ENCODE peak calls at places on chromosomes 1 and 21, in seven cellular contexts. B, A, S, X, P, L and K are unnamed samples.

GRCh38 chr1:34856697-34857096 is 2.9 kb downstream of the SMIM12 start:
- DNase-seq in B (no peak), L (no peak), P (no peak), S (no peak), A (no peak), X (no peak), K (no peak)

GRCh38 chr1:208631057-208631456 is 386.9 kb upstream of the PLXNA2 start:
- DNase-seq in S (no peak), B (no peak), L (no peak), P (no peak), A (no peak), X (no peak), K (no peak)

GRCh38 chr1:45040297-45040696 is 28.2 kb downstream of the UROD start:
- DNase-seq in A (no peak), X (no peak), P (no peak), L (no peak), B (no peak), S (no peak), K (no peak)

GRCh38 chr1:47656719-47657685 is 219.2 kb downstream of the FOXD2 start:
- DNase-seq in L (no peak), X (no peak), S (no peak), B (no peak), A (no peak), P (no peak), K (no peak)

GRCh38 chr1:208349679-208350330 is 105.6 kb upstream of the PLXNA2 start:
- DNase-seq in X (no peak), A (no peak), S (no peak), B (peak), L (no peak), P (no peak), K (no peak)

GRCh38 chr1:10546896-10547295 is 72.1 kb downstream of the PEX14 start:
- DNase-seq in L (no peak), B (no peak), P (peak), X (no peak), S (no peak), A (no peak), K (no peak)

GRCh38 chr1:179229214-179230140 is at the start of gene ABL2:
- DNase-seq in S (peak), B (peak), L (no peak), X (peak), A (peak), P (peak), K (peak)

GRCh38 chr1:100383743-100384405 is 31.6 kb downstream of the CDC14A start:
- DNase-seq in X (no peak), B (no peak), A (no peak), S (no peak), P (no peak), L (no peak), K (no peak)

GRCh38 chr1:28663871-28664470 is 4.6 kb upstream of the GMEB1 start:
- DNase-seq in L (no peak), X (no peak), S (no peak), P (no peak), A (no peak), B (no peak), K (no peak)

GRCh38 chr1:238581332-238581731 is 690.6 kb upstream of the ZP4 start:
- DNase-seq in P (no peak), B (no peak), S (no peak), A (no peak), L (no peak), X (no peak), K (no peak)

GRCh38 chr1:7060826-7061225 is 275.6 kb downstream of the CAMTA1 start:
- DNase-seq in L (no peak), S (no peak), A (no peak), B (no peak), P (no peak), X (no peak), K (no peak)

GRCh38 chr1:220274122-220274855 is 2.0 kb upstream of the RAB3GAP2 start:
- DNase-seq in B (peak), S (no peak), A (no peak), P (no peak), X (no peak), L (no peak), K (no peak)

GRCh38 chr1:198677027-198677426 is 38.2 kb downstream of the PTPRC start:
- DNase-seq in B (no peak), A (no peak), X (no peak), S (no peak), L (no peak), P (no peak), K (no peak)

GRCh38 chr1:179816196-179816960 is 61.2 kb downstream of the TOR1AIP2 start:
- DNase-seq in S (no peak), P (no peak), X (no peak), L (no peak), B (no peak), A (no peak), K (peak)

GRCh38 chr1:15399710-15400109 is 10.0 kb upstream of the EFHD2 start:
- DNase-seq in B (no peak), S (no peak), P (no peak), L (no peak), X (no peak), A (no peak), K (no peak)

GRCh38 chr21:45590246-45590725 is 48.0 kb upstream of the SLC19A1 start:
- DNase-seq in B (peak), P (peak), A (peak), S (no peak), X (no peak), L (no peak), K (peak)

GRCh38 chr1:22140681-22141080 is 2.2 kb downstream of the WNT4 start:
- DNase-seq in P (no peak), A (no peak), X (no peak), B (no peak), S (no peak), L (no peak), K (no peak)

GRCh38 chr21:42432695-42433094 is 29.0 kb downstream of the UBASH3A start:
- DNase-seq in A (no peak), L (no peak), S (no peak), B (no peak), P (no peak), X (no peak), K (no peak)

GRCh38 chr1:236795757-236796719 is 946 bp downstream of the MTR start:
- DNase-seq in P (no peak), A (no peak), S (peak), B (no peak), L (peak), X (peak), K (peak)

GRCh38 chr1:243549108-243549507 is 293.3 kb downstream of the SDCCAG8 start:
- DNase-seq in A (no peak), P (no peak), X (no peak), S (no peak), L (no peak), B (no peak), K (no peak)

GRCh38 chr1:175075572-175076568 is 8.2 kb downstream of the TNN start:
- DNase-seq in B (no peak), L (no peak), A (no peak), X (no peak), P (no peak), S (no peak), K (no peak)

GRCh38 chr1:9004731-9005708 is 21.2 kb downstream of the SLC2A7 start:
- DNase-seq in X (peak), A (peak), B (peak), S (peak), L (no peak), P (peak), K (peak)

GRCh38 chr1:30688920-30689794 is 34.2 kb downstream of the MATN1 start:
- DNase-seq in S (no peak), A (no peak), X (no peak), P (no peak), B (no peak), L (no peak), K (peak)

GRCh38 chr1:167492509-167492910 is 25.8 kb downstream of the CD247 start:
- DNase-seq in X (no peak), L (peak), S (no peak), P (no peak), A (no peak), B (no peak), K (no peak)

GRCh38 chr1:192587386-192588276 is 12.1 kb downstream of the RGS1 start:
- DNase-seq in L (no peak), X (no peak), A (no peak), B (no peak), P (no peak), S (no peak), K (no peak)

GRCh38 chr1:162196387-162196786 is 126.9 kb downstream of the NOS1AP start:
- DNase-seq in P (no peak), S (no peak), L (no peak), A (no peak), B (no peak), X (peak), K (no peak)

GRCh38 chr1:154599658-154600057 is 8.3 kb downstream of the ADAR start:
- DNase-seq in S (no peak), L (no peak), B (no peak), P (no peak), X (no peak), A (no peak), K (no peak)

GRCh38 chr1:233998926-233999325 is 94.5 kb downstream of the SLC35F3 start:
- DNase-seq in P (no peak), S (no peak), B (no peak), L (no peak), X (no peak), A (no peak), K (no peak)

GRCh38 chr1:244074559-244075171 is 23.6 kb downstream of the ZBTB18 start:
- DNase-seq in X (no peak), L (no peak), B (no peak), S (no peak), P (peak), A (no peak), K (no peak)

GRCh38 chr1:217407426-217407825 is 223.5 kb downstream of the GPATCH2 start:
- DNase-seq in S (no peak), A (no peak), B (no peak), X (no peak), P (no peak), L (no peak), K (peak)

GRCh38 chr1:204735042-204735441 is 49.5 kb upstream of the LRRN2 start:
- DNase-seq in S (no peak), A (no peak), X (no peak), P (peak), L (no peak), B (no peak), K (no peak)

GRCh38 chr1:204513117-204513716 is 3.0 kb upstream of the MDM4 start:
- DNase-seq in L (peak), X (no peak), B (no peak), P (no peak), S (no peak), A (no peak), K (no peak)

DNA sequence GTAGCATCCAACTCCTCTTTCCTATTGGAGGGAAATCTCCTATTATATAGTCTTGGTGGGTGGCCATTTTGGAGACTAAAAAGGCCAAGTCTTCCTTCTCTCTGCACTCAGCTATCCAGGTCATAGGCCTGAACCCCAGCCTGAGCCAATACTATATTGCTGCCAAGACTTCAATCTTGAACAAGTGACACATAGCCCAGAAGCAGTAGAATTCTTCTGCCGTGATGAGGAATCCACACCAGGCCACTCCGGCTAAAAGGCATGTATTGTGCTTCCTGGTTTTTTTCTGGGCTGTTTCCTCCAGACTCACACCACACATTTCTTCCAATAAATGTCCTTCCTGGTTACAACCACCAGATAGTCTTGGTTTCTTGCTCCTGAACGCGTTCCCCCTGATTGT is 43.0 kb downstream of the ATF3 start:
- DNase-seq in L (no peak), A (no peak), B (no peak), S (no peak), P (peak), X (no peak), K (no peak)
- TF ChIP-seq YY1 in L (no peak), A (no peak), B (no peak), S (no peak), P (no peak), X (no peak), K (no peak)

DNA sequence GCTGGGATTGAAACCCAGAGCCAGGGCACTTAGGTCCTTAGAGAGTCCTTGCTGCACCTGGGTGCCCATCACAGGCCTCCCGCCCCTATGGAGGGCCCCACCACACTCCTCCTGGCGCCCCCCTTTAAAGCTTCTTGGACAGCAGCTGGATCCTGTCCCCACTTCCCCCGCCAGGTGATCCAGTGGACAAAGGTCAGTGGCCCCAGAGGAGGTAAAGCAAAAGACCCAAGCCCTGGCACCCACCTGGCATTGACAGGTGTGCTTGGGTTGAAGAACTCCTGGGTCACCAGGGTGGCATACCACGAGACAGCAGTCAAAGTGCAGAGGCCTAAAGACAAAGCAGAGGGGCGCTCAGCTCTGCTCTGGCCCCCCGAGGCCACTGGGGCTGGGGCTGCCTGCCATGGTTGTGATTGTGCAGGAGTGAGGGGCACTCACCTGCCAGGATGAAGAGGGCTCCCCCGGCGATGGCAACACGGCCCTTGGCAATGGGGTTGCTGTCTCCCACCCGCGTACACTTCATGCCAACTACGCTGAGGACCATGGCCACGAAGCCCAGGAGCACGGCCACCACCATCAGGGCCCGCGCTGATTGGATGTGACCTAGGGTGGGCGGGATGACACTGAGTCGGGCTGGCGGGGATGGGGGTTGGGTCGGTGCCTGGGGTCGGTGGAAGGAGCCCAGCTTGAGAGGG is 1.9 kb downstream of the CLDN19 start:
- DNase-seq in B (no peak), X (no peak), L (no peak), S (no peak), P (no peak), A (no peak), K (no peak)
- TF ChIP-seq YY1 in B (no peak), X (no peak), L (no peak), S (no peak), P (no peak), A (no peak), K (no peak)

GRCh38 chr1:114206392-114206791 is 52.7 kb upstream of the SYT6 start:
- DNase-seq in P (no peak), A (peak), S (no peak), X (no peak), L (no peak), B (no peak), K (no peak)

GRCh38 chr1:114207635-114208034 is 54.0 kb upstream of the SYT6 start:
- DNase-seq in X (no peak), L (no peak), B (no peak), S (no peak), A (no peak), P (no peak), K (no peak)

GRCh38 chr1:114208659-114209215 is 55.1 kb upstream of the SYT6 start:
- DNase-seq in A (no peak), S (no peak), L (no peak), X (no peak), P (no peak), B (no peak), K (peak)

GRCh38 chr1:114209971-114210370 is 56.3 kb upstream of the SYT6 start:
- DNase-seq in P (no peak), X (no peak), L (no peak), B (no peak), A (no peak), S (no peak), K (no peak)

DNA sequence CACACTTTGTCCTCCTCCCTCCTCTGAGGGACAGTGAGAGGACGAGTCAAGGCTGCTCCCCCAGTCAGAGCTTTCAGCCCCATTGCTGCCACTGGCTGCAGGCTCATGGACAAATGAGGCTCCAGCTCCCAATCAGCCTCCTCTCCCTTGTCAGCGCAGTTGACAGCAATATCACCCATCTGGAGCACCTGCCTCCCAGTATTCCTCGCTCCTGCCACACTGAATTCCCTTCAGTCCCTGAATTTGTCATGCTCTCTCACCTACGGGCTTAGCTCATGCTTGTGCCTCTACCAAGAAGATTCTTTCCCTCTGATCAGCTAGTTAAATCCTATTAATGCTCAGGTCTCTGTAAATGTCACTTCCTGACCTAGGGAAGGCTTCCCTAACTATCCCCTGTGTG is 54.4 kb upstream of the SYT6 start:
- DNase-seq in X (no peak), B (no peak), A (no peak), P (no peak), S (no peak), L (no peak), K (no peak)
- TF ChIP-seq YY1 in X (no peak), B (no peak), A (no peak), P (no peak), S (no peak), L (no peak), K (no peak)

GRCh38 chr1:29674625-29675326 is 438.5 kb downstream of the PTPRU start:
- DNase-seq in A (no peak), X (no peak), B (no peak), L (no peak), P (peak), S (no peak), K (no peak)
- TF ChIP-seq YY1 in A (no peak), X (no peak), B (no peak), L (no peak), P (no peak), S (no peak), K (no peak)

DNA sequence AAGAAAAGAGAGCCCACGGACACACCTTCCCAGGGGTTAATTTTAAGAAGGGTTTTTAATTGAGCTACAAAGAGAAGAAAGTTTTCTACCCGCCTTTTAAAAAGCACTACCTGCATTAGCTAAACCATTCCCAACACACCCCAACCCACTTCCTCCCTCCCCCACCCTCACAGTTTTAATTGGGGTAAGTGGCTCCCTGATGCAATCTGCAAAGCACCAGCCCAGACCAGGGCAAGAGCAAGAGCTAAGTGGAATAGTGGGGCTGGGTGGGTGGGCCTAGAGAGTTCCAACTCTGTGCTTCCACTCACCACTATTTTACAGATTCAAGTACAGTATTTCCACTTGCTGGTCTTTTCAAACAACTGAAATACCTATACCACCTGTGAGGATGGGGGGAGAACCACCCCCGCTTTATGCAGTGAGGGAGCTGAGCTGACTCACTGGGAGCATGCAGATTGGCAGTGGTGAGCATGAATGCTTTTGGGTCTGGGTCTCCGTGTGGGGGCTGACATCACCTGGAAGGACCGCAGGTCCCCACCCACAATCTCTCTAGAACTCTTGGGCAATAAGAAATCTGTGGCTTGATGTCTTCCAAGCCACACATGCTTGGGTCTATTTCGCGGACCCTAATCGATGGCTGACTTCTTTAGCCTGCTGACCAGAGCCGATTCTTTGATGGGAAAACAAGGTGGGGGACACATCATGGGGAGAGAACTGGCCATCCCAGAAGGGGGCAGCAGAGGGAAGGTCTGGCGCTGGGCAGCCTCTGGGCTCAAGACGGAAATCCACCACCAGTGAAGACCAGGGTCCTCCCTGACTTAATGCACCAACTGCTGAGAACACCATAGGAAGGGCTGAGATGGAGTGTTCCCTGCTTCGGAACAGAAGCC is 95.5 kb downstream of the SSBP3 start:
- DNase-seq in X (peak), L (no peak), B (peak), S (peak), A (peak), P (peak), K (peak)
- TF ChIP-seq YY1 in X (no peak), L (no peak), B (no peak), S (peak), A (no peak), P (peak), K (no peak)

GRCh38 chr1:41245659-41246058 is 3.6 kb upstream of the SCMH1 start:
- DNase-seq in B (no peak), L (no peak), P (no peak), X (no peak), S (no peak), A (no peak), K (no peak)
- TF ChIP-seq YY1 in B (no peak), L (no peak), P (no peak), X (no peak), S (no peak), A (no peak), K (no peak)

DNA sequence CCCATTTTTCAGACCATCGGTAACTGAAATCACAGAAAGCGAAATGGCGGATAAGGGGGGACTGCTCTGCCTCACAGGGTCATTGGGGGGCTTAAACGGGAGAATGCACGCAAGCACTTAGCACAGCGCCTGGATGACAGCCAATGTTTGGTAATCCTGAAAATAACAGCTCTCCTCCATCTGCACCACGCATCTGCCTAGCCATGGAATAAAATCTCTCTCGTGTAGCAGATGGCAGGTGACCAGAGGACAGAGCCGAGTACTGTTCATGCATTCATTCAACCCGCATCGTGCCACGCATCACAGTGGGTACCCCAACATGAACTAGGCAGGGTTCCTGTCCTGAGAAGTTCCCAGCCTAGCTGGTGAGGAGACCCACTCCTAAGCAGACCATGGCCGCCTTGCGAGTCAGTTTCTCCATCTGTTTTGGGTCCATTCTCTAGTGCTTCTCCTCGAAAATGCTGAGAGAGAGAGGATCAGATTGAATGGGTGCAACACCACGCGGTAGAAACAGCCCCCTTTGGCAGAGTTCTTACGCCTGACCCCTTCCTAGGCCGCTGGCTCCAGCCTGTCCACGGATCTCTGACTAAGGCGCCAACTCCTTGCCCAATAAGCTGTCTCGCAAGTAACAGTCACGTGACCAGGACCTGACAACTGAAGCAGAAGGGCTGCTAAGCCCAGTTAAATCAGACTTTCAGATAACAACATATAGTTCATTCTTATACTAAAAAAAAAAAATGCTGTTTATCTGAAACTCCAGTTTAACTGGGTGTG is 7.3 kb downstream of the SLC1A7 start:
- DNase-seq in P (no peak), L (no peak), B (no peak), S (no peak), X (no peak), A (peak), K (no peak)
- TF ChIP-seq YY1 in P (no peak), L (no peak), B (no peak), S (no peak), X (no peak), A (no peak), K (no peak)